ENCODE peak calls at places on chromosomes 3 and 15, in seven cellular contexts. X, D, R, Q, L, G and N are unnamed samples.

GRCh38 chr3:10581251-10581650 is 75.9 kb upstream of the ATP2B2 start:
- DNase-seq in X (no peak), L (no peak), G (peak), R (no peak), D (no peak), Q (no peak), N (no peak)

GRCh38 chr3:25594007-25594502 is 70.7 kb downstream of the TOP2B start:
- DNase-seq in D (no peak), Q (peak), R (no peak), X (peak), L (peak), G (peak), N (peak)

GRCh38 chr3:135106445-135106844 is 311.4 kb downstream of the EPHB1 start:
- DNase-seq in L (peak), R (no peak), D (no peak), Q (no peak), G (peak), X (peak), N (peak)

GRCh38 chr3:127597020-127597771 is 1.0 kb upstream of the MCM2 start:
- DNase-seq in G (no peak), D (no peak), L (no peak), Q (no peak), R (no peak), X (peak), N (no peak)

GRCh38 chr3:111236833-111237713 is 165.5 kb downstream of the NECTIN3 start:
- DNase-seq in R (no peak), L (peak), X (no peak), G (peak), Q (no peak), D (no peak), N (peak)

GRCh38 chr15:47186071-47186470 is 531.2 kb upstream of the SEMA6D start:
- DNase-seq in G (no peak), Q (no peak), L (no peak), R (no peak), D (no peak), X (no peak), N (no peak)

GRCh38 chr15:67199881-67200763 is 54.3 kb downstream of the AAGAB start:
- DNase-seq in R (no peak), G (peak), Q (no peak), L (no peak), X (no peak), D (no peak), N (no peak)

GRCh38 chr15:77186518-77187095 is 115.7 kb upstream of the TSPAN3 start:
- DNase-seq in Q (peak), D (no peak), G (peak), X (peak), L (peak), R (no peak), N (peak)

GRCh38 chr15:70249616-70250015 is 151.9 kb upstream of the TLE3 start:
- DNase-seq in G (no peak), X (no peak), R (no peak), L (no peak), Q (no peak), D (no peak), N (no peak)

GRCh38 chr15:59622289-59622688 is 10.7 kb downstream of the GCNT3 start:
- DNase-seq in G (no peak), Q (peak), R (no peak), D (no peak), X (peak), L (peak), N (peak)

GRCh38 chr3:79490165-79491028 is 277.4 kb downstream of the ROBO1 start:
- DNase-seq in X (no peak), R (no peak), G (peak), Q (peak), L (peak), D (peak), N (peak)

GRCh38 chr3:37671000-37671483 is 190.6 kb upstream of the CTDSPL start:
- DNase-seq in X (no peak), L (peak), Q (no peak), D (no peak), R (no peak), G (peak), N (no peak)

GRCh38 chr3:130725746-130726145 is 20.9 kb downstream of the PIK3R4 start:
- DNase-seq in D (no peak), L (no peak), X (no peak), G (peak), Q (no peak), R (no peak), N (no peak)

GRCh38 chr3:162491957-162492356 is 995.3 kb downstream of the OTOL1 start:
- DNase-seq in G (peak), L (peak), Q (no peak), D (no peak), X (no peak), R (no peak), N (peak)

GRCh38 chr15:100464895-100465294 is 63.9 kb downstream of the CERS3 start:
- DNase-seq in D (no peak), G (no peak), X (peak), Q (no peak), R (no peak), L (no peak), N (no peak)

GRCh38 chr3:48012659-48013058 is 3.6 kb downstream of the MAP4 start:
- DNase-seq in Q (no peak), X (no peak), G (no peak), R (no peak), L (no peak), D (no peak), N (no peak)

GRCh38 chr15:22888120-22888859 is 49.8 kb downstream of the NIPA2 start:
- DNase-seq in Q (peak), L (peak), G (peak), X (no peak), D (no peak), R (no peak), N (peak)

GRCh38 chr15:65666257-65666656 is 44.5 kb downstream of the SLC24A1 start:
- DNase-seq in R (no peak), G (peak), D (no peak), L (peak), Q (peak), X (no peak), N (peak)

GRCh38 chr3:62602987-62603386 is 229.6 kb upstream of the FEZF2 start:
- DNase-seq in G (peak), D (no peak), R (no peak), X (no peak), Q (peak), L (no peak), N (no peak)

GRCh38 chr3:84126160-84126559 is 832.6 kb upstream of the CADM2 start:
- DNase-seq in R (no peak), G (no peak), Q (no peak), X (no peak), D (no peak), L (no peak), N (no peak)

GRCh38 chr15:36282821-36283220 is 296.6 kb upstream of the CDIN1 start:
- DNase-seq in D (no peak), G (no peak), X (no peak), L (no peak), Q (no peak), R (no peak), N (no peak)

GRCh38 chr3:193559100-193559499 is 4.4 kb upstream of the ATP13A4 start:
- DNase-seq in G (no peak), X (no peak), Q (peak), L (no peak), D (no peak), R (no peak), N (peak)

GRCh38 chr3:193560091-193560490 is 5.4 kb upstream of the ATP13A4 start:
- DNase-seq in L (no peak), G (no peak), Q (no peak), R (no peak), X (peak), D (no peak), N (no peak)

GRCh38 chr3:193563429-193563828 is 8.7 kb upstream of the ATP13A4 start:
- DNase-seq in Q (no peak), X (no peak), G (no peak), R (no peak), L (no peak), D (no peak), N (no peak)

GRCh38 chr3:193560870-193561269 is 6.2 kb upstream of the ATP13A4 start:
- DNase-seq in R (no peak), G (no peak), Q (no peak), D (no peak), X (no peak), L (no peak), N (no peak)

DNA sequence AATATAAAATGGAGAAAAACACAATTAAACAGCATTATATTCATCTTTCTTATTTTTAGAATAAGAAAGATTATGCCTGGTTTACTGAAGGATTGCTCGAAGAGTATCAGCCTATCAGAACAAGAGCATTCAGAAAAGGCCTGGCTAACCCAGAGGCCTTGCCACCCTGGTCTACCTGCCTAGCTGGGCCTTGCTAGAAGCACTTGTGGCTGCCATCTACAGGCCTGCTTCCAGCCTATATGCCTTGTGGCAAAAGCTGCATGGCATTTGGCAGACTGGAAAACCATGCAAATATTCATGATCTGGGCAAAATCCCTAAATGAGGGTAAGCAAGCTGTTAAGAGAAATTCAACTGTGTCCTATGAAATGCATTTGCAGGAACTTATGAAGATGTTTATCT is 9.3 kb upstream of the ATP13A4 start:
- DNase-seq in X (peak), R (no peak), Q (no peak), L (no peak), D (no peak), G (no peak), N (no peak)
- TF ChIP-seq CTCF in X (no peak), R (no peak), Q (peak), L (no peak), D (no peak), G (no peak), N (no peak)

GRCh38 chr3:13149331-13150203 is 76.3 kb upstream of the IQSEC1 start:
- DNase-seq in D (no peak), X (no peak), Q (no peak), G (no peak), R (no peak), L (no peak), N (no peak)
- H3K4me3 ChIP-seq in D (no peak), X (no peak), Q (no peak), G (no peak), R (peak), L (no peak), N (no peak)

GRCh38 chr15:25345943-25346342 is 92.9 kb downstream of the UBE3A start:
- DNase-seq in L (no peak), R (peak), X (no peak), G (peak), Q (peak), D (peak), N (peak)
- TF ChIP-seq CTCF in L (no peak), R (peak), X (no peak), G (peak), Q (peak), D (no peak), N (peak)

GRCh38 chr3:97972976-97973375 is 745 bp upstream of the RIOX2 start:
- DNase-seq in L (no peak), R (no peak), Q (no peak), X (no peak), G (no peak), D (no peak), N (no peak)
- H3K4me3 ChIP-seq in L (peak), R (peak), Q (no peak), X (peak), G (peak), D (no peak), N (peak)

GRCh38 chr3:11653298-11654055 is 9.8 kb upstream of the VGLL4 start:
- DNase-seq in G (no peak), D (no peak), R (no peak), L (no peak), X (no peak), Q (no peak), N (no peak)
- TF ChIP-seq CTCF in G (peak), D (no peak), R (no peak), L (no peak), X (no peak), Q (no peak), N (no peak)

GRCh38 chr3:44647771-44648170 is 761 bp upstream of the ZNF35 start:
- DNase-seq in Q (no peak), D (no peak), R (no peak), L (no peak), G (no peak), X (no peak), N (no peak)
- H3K4me3 ChIP-seq in Q (no peak), D (no peak), R (no peak), L (no peak), G (no peak), X (peak), N (no peak)

DNA sequence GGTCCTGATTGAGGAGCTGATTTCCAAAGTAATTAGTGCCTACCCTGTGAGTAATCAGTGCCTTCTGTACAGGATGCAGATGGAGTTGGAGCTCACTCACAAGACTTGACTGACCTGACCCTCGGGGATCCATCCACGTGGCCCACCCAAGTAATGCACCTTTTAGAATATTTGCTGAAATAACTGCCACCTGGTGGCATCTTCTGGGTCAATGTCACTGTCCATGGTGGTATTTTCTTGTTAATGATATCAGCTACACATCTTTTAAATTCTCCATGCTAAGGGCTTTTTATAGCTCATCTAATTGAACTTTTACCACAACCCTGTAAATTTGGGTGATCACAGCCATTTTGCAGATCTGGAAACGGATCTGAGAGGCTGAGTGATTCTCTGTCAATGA is 74.3 kb upstream of the ANKRD34C start:
- DNase-seq in Q (no peak), X (no peak), R (no peak), D (no peak), L (no peak), G (no peak), N (no peak)
- TF ChIP-seq CTCF in Q (no peak), X (no peak), R (no peak), D (no peak), L (no peak), G (no peak), N (no peak)

DNA sequence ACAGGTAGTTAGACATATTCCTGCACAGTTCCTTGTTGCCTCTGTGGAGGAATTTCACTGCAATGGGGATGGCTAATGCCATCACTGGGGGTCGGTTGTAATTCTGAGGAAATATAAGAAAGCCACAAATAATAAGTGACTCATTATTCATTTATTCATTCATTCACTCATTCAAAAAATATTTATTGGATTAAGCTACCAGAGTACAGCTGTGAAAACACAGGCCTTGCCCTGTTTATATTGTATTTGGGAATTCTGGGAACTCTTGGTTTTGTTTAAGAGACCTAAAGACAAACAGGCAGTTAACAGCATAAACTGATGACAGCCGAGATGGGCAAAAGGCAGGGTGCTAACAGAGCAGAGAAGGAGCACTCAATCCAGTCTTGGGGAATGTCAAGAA is 23.6 kb downstream of the PTX3 start:
- DNase-seq in G (peak), R (no peak), D (no peak), L (peak), Q (peak), X (no peak), N (no peak)
- H3K4me3 ChIP-seq in G (no peak), R (no peak), D (no peak), L (no peak), Q (no peak), X (no peak), N (no peak)

GRCh38 chr3:87307805-87308204 is 31.4 kb upstream of the POU1F1 start:
- DNase-seq in G (no peak), Q (no peak), R (no peak), L (no peak), D (no peak), X (no peak), N (peak)
- TF ChIP-seq CTCF in G (peak), Q (no peak), R (no peak), L (no peak), D (no peak), X (peak), N (peak)

GRCh38 chr15:29233566-29233965 is 36.1 kb downstream of the NSMCE3 start:
- DNase-seq in L (no peak), R (no peak), G (no peak), Q (no peak), D (no peak), X (no peak), N (no peak)
- H3K4me3 ChIP-seq in L (no peak), R (no peak), G (no peak), Q (no peak), D (no peak), X (no peak), N (no peak)